ENCODE peak calls at places on chromosome 20, in eight cellular contexts. J, V, R, H, S, M, K and O are unnamed samples.

GRCh38 chr20:9534025-9534424 is 19.6 kb downstream of the LAMP5 start:
- DNase-seq in K (no peak), H (peak; percentile 19), J (no peak), S (no peak), M (no peak), R (no peak), V (no peak), O (no peak)

GRCh38 chr20:57048027-57048869 is 218.2 kb downstream of the BMP7 start:
- DNase-seq in J (peak; percentile 37), H (peak; percentile 70), K (no peak), S (no peak), M (no peak), V (no peak), R (peak; percentile 39), O (no peak)

GRCh38 chr20:33871362-33871761 is 60.2 kb downstream of the CHMP4B start:
- DNase-seq in V (no peak), M (no peak), J (peak; percentile 53), H (no peak), R (no peak), K (no peak), S (peak; percentile 32), O (no peak)

GRCh38 chr20:47118201-47118600 is 223.6 kb downstream of the EYA2 start:
- DNase-seq in K (no peak), V (no peak), J (no peak), M (no peak), R (no peak), S (no peak), H (no peak), O (no peak)

GRCh38 chr20:40339661-40340449 is 349.2 kb downstream of the MAFB start:
- DNase-seq in H (no peak), S (no peak), K (peak; percentile 39), V (no peak), R (no peak), J (peak; percentile 24), M (no peak), O (peak; percentile 4)

GRCh38 chr20:50915424-50915823 is 15.8 kb downstream of the ADNP start:
- DNase-seq in R (no peak), H (no peak), M (no peak), J (no peak), S (no peak), K (no peak), V (no peak), O (no peak)

GRCh38 chr20:35093245-35093884 is 758 bp upstream of the TRPC4AP start:
- DNase-seq in J (no peak), K (no peak), S (no peak), R (peak; percentile 88), V (no peak), H (no peak), M (no peak), O (no peak)

GRCh38 chr20:3510110-3510509 is 39.3 kb downstream of the ATRN start:
- DNase-seq in S (no peak), H (no peak), M (no peak), R (no peak), J (no peak), K (no peak), V (no peak), O (no peak)

GRCh38 chr20:37575884-37576283 is 48.2 kb upstream of the BLCAP start:
- DNase-seq in J (no peak), H (no peak), S (no peak), R (no peak), M (no peak), K (no peak), V (no peak), O (no peak)

GRCh38 chr20:25282796-25283195 is 34.9 kb downstream of the PYGB start:
- DNase-seq in H (no peak), M (peak; percentile 7), R (no peak), J (no peak), K (no peak), S (no peak), V (no peak), O (no peak)

GRCh38 chr20:54606384-54606783 is 131.0 kb downstream of the DOK5 start:
- DNase-seq in V (no peak), S (no peak), H (no peak), R (no peak), K (no peak), M (no peak), J (no peak), O (no peak)

GRCh38 chr20:52593634-52594033 is 378.5 kb upstream of the TSHZ2 start:
- DNase-seq in S (no peak), J (no peak), H (no peak), M (no peak), R (peak; percentile 15), V (no peak), K (no peak), O (no peak)

GRCh38 chr20:4451487-4451886 is 270.2 kb upstream of the PRND start:
- DNase-seq in M (no peak), J (no peak), R (peak; percentile 67), S (no peak), V (no peak), H (no peak), K (no peak), O (no peak)

GRCh38 chr20:26167499-26167898 is 470.8 kb upstream of the ZNF337 start:
- DNase-seq in J (no peak), S (no peak), H (no peak), M (no peak), K (no peak), R (no peak), V (no peak), O (no peak)

GRCh38 chr20:53011640-53012039 is 39.5 kb downstream of the TSHZ2 start:
- DNase-seq in V (no peak), H (no peak), R (no peak), K (no peak), S (no peak), J (no peak), M (no peak), O (no peak)

GRCh38 chr20:43384321-43384940 is 73.3 kb upstream of the SRSF6 start:
- DNase-seq in V (no peak), H (no peak), K (no peak), M (no peak), R (no peak), S (no peak), J (no peak), O (no peak)

GRCh38 chr20:49375170-49375569 is 97.3 kb upstream of the ZNFX1 start:
- DNase-seq in R (no peak), H (no peak), J (no peak), M (no peak), V (no peak), K (no peak), S (no peak), O (no peak)
- H3K27ac ChIP-seq in R (no peak overlapping the region), H (no peak overlapping the region), J (no peak overlapping the region), M (no peak overlapping the region), V (no peak overlapping the region), K (no peak overlapping the region), S (no peak overlapping the region), O (no peak overlapping the region)

DNA sequence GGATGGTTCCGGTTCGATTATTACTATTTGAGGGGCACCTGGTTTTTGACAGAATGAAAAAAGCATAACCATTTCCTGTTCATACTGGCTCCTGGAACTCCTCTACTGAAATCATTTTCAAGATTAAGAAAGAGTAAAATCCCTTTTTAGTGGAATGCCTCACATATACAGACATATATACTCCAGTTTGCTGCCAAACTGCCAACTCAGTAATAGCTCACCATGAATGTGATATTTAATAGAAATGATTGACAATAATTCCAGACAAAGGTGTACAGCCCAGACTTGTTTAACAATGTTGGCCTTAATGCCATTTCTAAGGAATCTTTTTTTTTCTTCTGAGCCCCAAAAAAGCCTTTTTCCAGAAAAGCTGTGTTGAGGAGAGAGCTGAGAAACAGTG is 93.1 kb downstream of the JAG1 start:
- DNase-seq in M (no peak), S (no peak), R (no peak), V (no peak), K (no peak), H (no peak), J (no peak), O (no peak)
- H3K27ac ChIP-seq in M (no peak overlapping the region), S (no peak overlapping the region), R (peak overlapping the region; percentile 81), V (no peak overlapping the region), K (no peak overlapping the region), H (no peak overlapping the region), J (no peak overlapping the region), O (no peak overlapping the region)

DNA sequence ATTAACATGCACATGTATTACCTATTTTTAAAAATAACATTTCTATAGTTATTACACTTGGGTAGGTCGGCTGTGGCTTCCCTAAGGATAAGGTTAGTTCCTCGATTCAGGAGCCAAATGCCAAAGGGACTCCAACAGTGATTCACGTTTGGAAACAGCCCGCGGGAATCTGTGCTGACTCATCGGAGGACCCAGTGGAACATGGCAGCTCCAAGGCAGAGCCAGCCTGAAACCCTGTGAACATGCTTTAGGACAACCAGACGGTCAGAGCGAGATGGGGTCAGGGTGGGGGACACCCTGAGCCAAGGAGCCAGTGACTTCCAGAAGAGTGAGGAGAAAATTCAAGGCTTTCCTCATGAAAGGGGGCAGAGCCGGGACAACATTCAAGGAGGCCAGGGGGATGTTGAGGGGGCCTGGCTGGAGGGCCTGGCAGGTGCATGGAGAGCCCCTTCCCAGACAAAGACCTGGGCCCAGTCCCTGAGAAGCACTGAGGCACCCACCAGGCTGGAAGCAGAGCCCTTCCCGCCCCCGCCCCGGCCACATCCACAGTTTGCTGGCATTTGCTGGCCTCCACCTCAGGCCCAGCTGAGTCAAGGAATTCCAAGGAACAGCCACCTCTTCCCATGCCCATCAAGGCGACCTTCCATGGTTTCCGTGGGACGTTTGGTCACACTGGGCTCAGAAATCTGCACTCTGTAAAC is 133.2 kb downstream of the SNX5 start:
- DNase-seq in H (no peak), R (peak; percentile 84), J (no peak), K (peak; percentile 82), M (peak; percentile 26), V (no peak), S (peak; percentile 67), O (no peak)
- H3K27ac ChIP-seq in H (no peak overlapping the region), R (peak overlapping the region; percentile 69), J (peak overlapping the region; percentile 52), K (peak overlapping the region; percentile 93), M (peak overlapping the region; percentile 69), V (no peak overlapping the region), S (peak overlapping the region; percentile 86), O (no peak overlapping the region)

GRCh38 chr20:45330476-45330875 is 17.7 kb downstream of the SDC4 start:
- DNase-seq in R (no peak), K (no peak), J (no peak), M (no peak), H (no peak), V (no peak), S (no peak), O (peak; percentile 68)

GRCh38 chr20:45325367-45325766 is 17.3 kb upstream of the MATN4 start:
- DNase-seq in M (no peak), R (no peak), V (no peak), S (no peak), J (no peak), H (no peak), K (no peak), O (no peak)

GRCh38 chr20:45329497-45330319 is 18.5 kb downstream of the SDC4 start:
- DNase-seq in V (no peak), H (no peak), S (no peak), M (no peak), R (no peak), J (no peak), K (no peak), O (no peak)

GRCh38 chr20:45323731-45324130 is 15.6 kb upstream of the MATN4 start:
- DNase-seq in R (peak; percentile 83), V (no peak), M (no peak), J (no peak), H (no peak), K (no peak), S (no peak), O (no peak)

DNA sequence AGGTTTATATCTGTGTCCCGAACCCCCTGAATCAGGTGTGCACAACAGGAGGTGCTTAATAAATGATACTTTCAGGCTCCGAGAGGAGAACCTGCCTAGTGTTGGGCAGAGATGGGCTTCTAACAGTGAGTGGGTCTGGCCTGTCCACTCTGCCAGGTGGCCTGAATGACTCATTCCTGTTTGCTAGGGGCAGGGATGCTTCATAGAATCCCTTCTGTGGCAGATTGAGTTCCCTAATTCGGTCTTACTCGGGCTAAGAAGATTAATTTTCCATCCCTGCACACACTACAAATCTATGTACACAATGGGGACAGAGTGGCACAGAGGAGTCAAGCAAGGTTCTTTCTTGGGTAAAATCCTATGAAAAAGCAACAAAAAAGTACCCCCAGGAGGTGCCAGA is 19.8 kb downstream of the SDC4 start:
- DNase-seq in H (no peak), K (no peak), V (no peak), S (no peak), J (no peak), R (no peak), M (no peak), O (no peak)
- H3K27ac ChIP-seq in H (no peak overlapping the region), K (no peak overlapping the region), V (no peak overlapping the region), S (no peak overlapping the region), J (no peak overlapping the region), R (peak overlapping the region; percentile 33), M (no peak overlapping the region), O (no peak overlapping the region)